ENCODE peak calls at places on chromosomes 2 and 18, in ten cellular contexts. G is HFFc6, K is AG10803, A is omental fat pad, J is progenitor cell of endocrine pancreas, X is transverse colon, R is SK-N-SH, L is fibroblast of mammary gland, H is esophagus squamous epithelium, W is stomach. Y is an unnamed sample.
A peak's percentile ranks its signal among the peaks of the same experiment; 100 is the strongest.

GRCh38 chr2:142865924-142866323 is 11.5 kb upstream of the KYNU start:
- DNase-seq in A (no peak), W (no peak), J (no peak), R (no peak), K (no peak), H (no peak), X (no peak), L (no peak), G (no peak), Y (no peak)

GRCh38 chr2:37877457-37878315 is 47.4 kb upstream of the RMDN2 start:
- DNase-seq in K (peak; percentile 71), A (no peak), X (no peak), R (peak; percentile 75), L (peak; percentile 71), W (no peak), G (peak; percentile 67), J (no peak), H (no peak), Y (no peak)

GRCh38 chr2:228654707-228655106 is 473.2 kb upstream of the SPHKAP start:
- DNase-seq in A (no peak), K (no peak), X (no peak), L (no peak), G (no peak), R (no peak), W (no peak), J (no peak), H (no peak), Y (no peak)

GRCh38 chr2:60959501-60959900 is 58.0 kb upstream of the PEX13 start:
- DNase-seq in W (no peak), H (no peak), G (no peak), K (no peak), L (no peak), X (no peak), A (no peak), J (no peak), R (no peak), Y (no peak)

GRCh38 chr18:78506031-78506461 is 473.6 kb upstream of the SALL3 start:
- DNase-seq in L (no peak), K (no peak), R (no peak), H (no peak), A (no peak), X (no peak), G (no peak), J (peak; percentile 25), W (no peak), Y (no peak)

GRCh38 chr2:230865766-230866703 is 1.3 kb downstream of the ITM2C start:
- DNase-seq in J (no peak), G (no peak), W (peak; percentile 54), A (no peak), H (no peak), L (no peak), X (peak; percentile 91), K (peak; percentile 16), R (peak; percentile 81), Y (no peak)

GRCh38 chr18:45456076-45457066 is 158.9 kb upstream of the SLC14A2 start:
- DNase-seq in L (peak; percentile 19), K (no peak), X (no peak), R (no peak), G (no peak), H (no peak), W (no peak), A (no peak), J (no peak), Y (no peak)

GRCh38 chr2:29235411-29235810 is 120.2 kb downstream of the CLIP4 start:
- DNase-seq in X (no peak), J (no peak), R (no peak), A (no peak), K (no peak), G (no peak), H (no peak), W (no peak), L (no peak), Y (peak; percentile 29)

GRCh38 chr2:199973703-199974102 is 18.3 kb downstream of the MAIP1 start:
- DNase-seq in J (no peak), L (peak; percentile 62), K (peak; percentile 74), W (no peak), X (no peak), H (no peak), G (peak; percentile 22), A (no peak), R (peak; percentile 40), Y (no peak)

GRCh38 chr18:44178476-44178875 is 502.2 kb upstream of the SETBP1 start:
- DNase-seq in H (no peak), X (no peak), L (peak; percentile 27), W (no peak), J (no peak), A (no peak), R (no peak), G (no peak), K (no peak), Y (no peak)

GRCh38 chr2:180901331-180901730 is 79.1 kb upstream of the UBE2E3 start:
- DNase-seq in R (no peak), K (no peak), L (no peak), A (no peak), G (no peak), H (no peak), J (no peak), W (no peak), X (no peak), Y (no peak)

GRCh38 chr18:23885750-23886149 is 128.8 kb upstream of the TTC39C start:
- DNase-seq in K (no peak), J (no peak), W (no peak), L (no peak), X (no peak), G (no peak), R (no peak), H (no peak), A (no peak), Y (no peak)

GRCh38 chr2:176449852-176450251 is 180.6 kb downstream of the MTX2 start:
- DNase-seq in G (no peak), K (peak; percentile 59), L (no peak), W (no peak), H (no peak), R (no peak), J (no peak), A (no peak), X (no peak), Y (no peak)

GRCh38 chr2:176447616-176448015 is 178.4 kb downstream of the MTX2 start:
- DNase-seq in R (no peak), A (no peak), G (no peak), W (no peak), X (no peak), L (no peak), H (no peak), K (no peak), J (no peak), Y (no peak)

GRCh38 chr2:176446718-176447414 is 177.6 kb downstream of the MTX2 start:
- DNase-seq in R (no peak), G (no peak), A (no peak), W (no peak), X (no peak), H (no peak), L (peak; percentile 34), J (no peak), K (no peak), Y (no peak)

GRCh38 chr2:176445831-176446433 is 176.7 kb downstream of the MTX2 start:
- DNase-seq in R (no peak), X (no peak), W (no peak), H (no peak), L (peak; percentile 82), G (peak; percentile 58), K (peak; percentile 63), J (no peak), A (no peak), Y (no peak)

DNA sequence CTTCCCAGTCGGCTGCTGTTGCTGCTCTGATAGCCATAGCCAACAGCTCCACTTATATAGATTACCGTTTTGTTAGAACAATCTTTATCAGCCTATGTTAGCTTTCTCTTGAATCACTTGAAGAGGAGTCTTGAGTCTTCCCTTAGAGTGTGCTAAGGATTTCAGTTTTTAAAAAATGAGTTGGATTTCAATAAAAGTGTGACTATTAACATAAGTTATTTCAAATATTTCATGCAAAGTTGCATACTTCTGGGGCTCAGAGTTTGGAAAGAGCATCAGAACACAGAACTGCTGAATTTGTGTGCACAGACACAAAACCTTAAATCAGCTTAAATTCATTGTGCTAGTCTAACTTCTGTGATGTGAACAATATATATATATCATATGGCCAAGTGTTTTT is 174.7 kb downstream of the MTX2 start:
- DNase-seq in W (no peak), J (no peak), L (no peak), A (no peak), X (no peak), G (no peak), H (no peak), K (peak; percentile 54), R (no peak), Y (no peak)
- TF ChIP-seq CTCF in W (no peak), J (no peak), L (no peak), A (no peak), X (no peak), G (no peak), H (no peak), K (no peak), R (no peak), Y (no peak)

GRCh38 chr2:21175895-21176646 is 52.3 kb downstream of the TDRD15 start:
- DNase-seq in G (no peak), R (peak; percentile 40), W (no peak), K (no peak), H (no peak), L (no peak), X (no peak), A (no peak), J (no peak), Y (no peak)
- TF ChIP-seq CTCF in G (peak; percentile 9), R (peak; percentile 40), W (no peak), K (no peak), H (no peak), L (no peak), X (peak; percentile 42), A (no peak), J (peak; percentile 59), Y (peak; percentile 58)

GRCh38 chr2:206442854-206443734 is at the start of gene ADAM23:
- DNase-seq in W (no peak), X (no peak), L (peak; percentile 44), H (no peak), R (peak; percentile 97), K (peak; percentile 31), G (no peak), J (peak; percentile 26), A (no peak), Y (no peak)
- TF ChIP-seq CTCF in W (no peak), X (no peak), L (peak; percentile 5), H (no peak), R (peak; percentile 44), K (no peak), G (no peak), J (peak; percentile 62), A (no peak), Y (no peak)

DNA sequence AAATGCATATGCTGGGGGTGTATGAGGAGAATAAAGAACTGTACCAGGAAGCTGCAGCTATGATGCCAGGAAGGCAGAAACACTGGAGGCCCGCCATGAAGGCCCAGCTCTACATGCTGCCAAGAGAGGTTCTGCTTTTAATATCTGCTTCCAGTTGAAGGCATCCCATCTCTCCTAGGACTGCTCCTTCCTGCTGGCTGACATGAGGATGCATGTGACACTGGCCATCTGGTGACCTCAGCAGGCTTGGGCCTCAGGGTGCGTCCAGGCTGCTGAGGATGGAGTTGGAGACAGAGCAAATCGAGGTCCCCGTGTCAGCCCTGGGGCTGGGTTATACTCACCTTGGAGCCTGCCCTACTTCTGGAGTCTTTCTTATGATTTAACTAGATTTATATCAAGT is 49.0 kb downstream of the PSMG2 start:
- DNase-seq in R (peak; percentile 52), W (no peak), L (no peak), K (no peak), X (no peak), A (no peak), G (no peak), H (no peak), J (no peak), Y (no peak)
- TF ChIP-seq CTCF in R (no peak), W (no peak), L (no peak), K (no peak), X (no peak), A (no peak), G (no peak), H (no peak), J (no peak), Y (no peak)